ENCODE peak calls at places on chromosomes 7 and 10, in ten cellular contexts. One of them, this sample, is unnamed.

GRCh38 chr7:101126651-101127459 is at the start of gene SERPINE1:
- DNase-seq in lung: peak; percentile 80
- DNase-seq in skeletal muscle cell: peak; percentile 100
- DNase-seq in effector memory CD4-positive, alpha-beta T cell: peak; percentile 29
- DNase-seq in breast epithelium: peak; percentile 86
- DNase-seq in GM12892: peak; percentile 62
- DNase-seq in glomerular endothelial cell: peak; percentile 92
- DNase-seq in nephron progenitor cell: peak; percentile 60
- DNase-seq in ELR: peak; percentile 98
- DNase-seq in NCI-H510A treated with DMSO at 0.1 percent for 48 hours: no peak
- DNase-seq in this sample: peak; percentile 97

GRCh38 chr10:117355064-117355463 is 20.2 kb downstream of the PDZD8 start:
- DNase-seq in GM12892: no peak
- DNase-seq in lung: no peak
- DNase-seq in nephron progenitor cell: no peak
- DNase-seq in ELR: no peak
- DNase-seq in skeletal muscle cell: no peak
- DNase-seq in glomerular endothelial cell: no peak
- DNase-seq in NCI-H510A treated with DMSO at 0.1 percent for 48 hours: no peak
- DNase-seq in effector memory CD4-positive, alpha-beta T cell: no peak
- DNase-seq in breast epithelium: no peak
- DNase-seq in this sample: no peak

GRCh38 chr10:121325490-121326231 is 272.6 kb downstream of the FGFR2 start:
- DNase-seq in NCI-H510A treated with DMSO at 0.1 percent for 48 hours: no peak
- DNase-seq in lung: no peak
- DNase-seq in breast epithelium: no peak
- DNase-seq in glomerular endothelial cell: no peak
- DNase-seq in nephron progenitor cell: no peak
- DNase-seq in GM12892: no peak
- DNase-seq in skeletal muscle cell: no peak
- DNase-seq in ELR: peak; percentile 2
- DNase-seq in effector memory CD4-positive, alpha-beta T cell: no peak
- DNase-seq in this sample: no peak

GRCh38 chr7:132636581-132636980 is 60.3 kb upstream of the PLXNA4 start:
- DNase-seq in ELR: no peak
- DNase-seq in NCI-H510A treated with DMSO at 0.1 percent for 48 hours: no peak
- DNase-seq in effector memory CD4-positive, alpha-beta T cell: no peak
- DNase-seq in skeletal muscle cell: no peak
- DNase-seq in breast epithelium: no peak
- DNase-seq in lung: no peak
- DNase-seq in nephron progenitor cell: no peak
- DNase-seq in GM12892: no peak
- DNase-seq in glomerular endothelial cell: no peak
- DNase-seq in this sample: no peak

GRCh38 chr7:2576742-2577491 is 18.1 kb downstream of the IQCE start:
- DNase-seq in breast epithelium: no peak
- DNase-seq in GM12892: no peak
- DNase-seq in glomerular endothelial cell: no peak
- DNase-seq in nephron progenitor cell: no peak
- DNase-seq in skeletal muscle cell: no peak
- DNase-seq in effector memory CD4-positive, alpha-beta T cell: no peak
- DNase-seq in NCI-H510A treated with DMSO at 0.1 percent for 48 hours: no peak
- DNase-seq in lung: no peak
- DNase-seq in ELR: no peak
- DNase-seq in this sample: no peak

GRCh38 chr7:154928136-154929005 is 74.6 kb downstream of the PAXIP1 start:
- DNase-seq in lung: no peak
- DNase-seq in nephron progenitor cell: no peak
- DNase-seq in NCI-H510A treated with DMSO at 0.1 percent for 48 hours: peak; percentile 86
- DNase-seq in glomerular endothelial cell: peak; percentile 99
- DNase-seq in GM12892: peak; percentile 41
- DNase-seq in ELR: peak; percentile 85
- DNase-seq in skeletal muscle cell: peak; percentile 77
- DNase-seq in breast epithelium: peak; percentile 48
- DNase-seq in effector memory CD4-positive, alpha-beta T cell: no peak
- DNase-seq in this sample: no peak

GRCh38 chr10:58952162-58952561 is 224.3 kb upstream of the PHYHIPL start:
- DNase-seq in ELR: no peak
- DNase-seq in glomerular endothelial cell: no peak
- DNase-seq in lung: no peak
- DNase-seq in nephron progenitor cell: no peak
- DNase-seq in NCI-H510A treated with DMSO at 0.1 percent for 48 hours: no peak
- DNase-seq in breast epithelium: no peak
- DNase-seq in skeletal muscle cell: no peak
- DNase-seq in GM12892: no peak
- DNase-seq in effector memory CD4-positive, alpha-beta T cell: no peak
- DNase-seq in this sample: no peak

GRCh38 chr10:72503241-72503640 is 122.6 kb downstream of the MICU1 start:
- DNase-seq in ELR: peak; percentile 52
- DNase-seq in lung: no peak
- DNase-seq in breast epithelium: no peak
- DNase-seq in skeletal muscle cell: peak; percentile 60
- DNase-seq in GM12892: no peak
- DNase-seq in nephron progenitor cell: no peak
- DNase-seq in effector memory CD4-positive, alpha-beta T cell: no peak
- DNase-seq in NCI-H510A treated with DMSO at 0.1 percent for 48 hours: no peak
- DNase-seq in glomerular endothelial cell: no peak
- DNase-seq in this sample: no peak

GRCh38 chr7:129907122-129907741 is 45.5 kb downstream of the UBE2H start:
- DNase-seq in breast epithelium: no peak
- DNase-seq in GM12892: no peak
- DNase-seq in ELR: no peak
- DNase-seq in glomerular endothelial cell: no peak
- DNase-seq in lung: no peak
- DNase-seq in NCI-H510A treated with DMSO at 0.1 percent for 48 hours: no peak
- DNase-seq in skeletal muscle cell: no peak
- DNase-seq in nephron progenitor cell: no peak
- DNase-seq in effector memory CD4-positive, alpha-beta T cell: no peak
- DNase-seq in this sample: no peak

GRCh38 chr10:137031-137430 is 1.8 kb downstream of the ZMYND11 start:
- DNase-seq in skeletal muscle cell: no peak
- DNase-seq in lung: no peak
- DNase-seq in ELR: peak; percentile 67
- DNase-seq in nephron progenitor cell: peak; percentile 21
- DNase-seq in effector memory CD4-positive, alpha-beta T cell: no peak
- DNase-seq in GM12892: peak; percentile 29
- DNase-seq in NCI-H510A treated with DMSO at 0.1 percent for 48 hours: peak; percentile 2
- DNase-seq in glomerular endothelial cell: no peak
- DNase-seq in breast epithelium: no peak
- DNase-seq in this sample: no peak

GRCh38 chr10:78520737-78521430 is 487.2 kb downstream of the RPS24 start:
- DNase-seq in glomerular endothelial cell: no peak
- DNase-seq in breast epithelium: no peak
- DNase-seq in nephron progenitor cell: no peak
- DNase-seq in effector memory CD4-positive, alpha-beta T cell: no peak
- DNase-seq in skeletal muscle cell: no peak
- DNase-seq in NCI-H510A treated with DMSO at 0.1 percent for 48 hours: peak; percentile 54
- DNase-seq in lung: no peak
- DNase-seq in ELR: peak; percentile 70
- DNase-seq in GM12892: no peak
- DNase-seq in this sample: no peak

GRCh38 chr10:15227611-15228372 is 59.3 kb upstream of the NMT2 start:
- DNase-seq in lung: no peak
- DNase-seq in effector memory CD4-positive, alpha-beta T cell: no peak
- DNase-seq in NCI-H510A treated with DMSO at 0.1 percent for 48 hours: no peak
- DNase-seq in ELR: peak; percentile 45
- DNase-seq in GM12892: no peak
- DNase-seq in glomerular endothelial cell: no peak
- DNase-seq in breast epithelium: no peak
- DNase-seq in nephron progenitor cell: no peak
- DNase-seq in skeletal muscle cell: peak; percentile 4
- DNase-seq in this sample: no peak

GRCh38 chr7:70092314-70093303 is 494.3 kb downstream of the AUTS2 start:
- DNase-seq in ELR: no peak
- DNase-seq in NCI-H510A treated with DMSO at 0.1 percent for 48 hours: no peak
- DNase-seq in lung: no peak
- DNase-seq in glomerular endothelial cell: no peak
- DNase-seq in effector memory CD4-positive, alpha-beta T cell: no peak
- DNase-seq in skeletal muscle cell: peak; percentile 87
- DNase-seq in nephron progenitor cell: no peak
- DNase-seq in breast epithelium: no peak
- DNase-seq in GM12892: no peak
- DNase-seq in this sample: no peak

GRCh38 chr10:45444976-45445898 is 71.2 kb downstream of the ALOX5 start:
- DNase-seq in breast epithelium: no peak
- DNase-seq in GM12892: no peak
- DNase-seq in glomerular endothelial cell: no peak
- DNase-seq in nephron progenitor cell: no peak
- DNase-seq in NCI-H510A treated with DMSO at 0.1 percent for 48 hours: no peak
- DNase-seq in skeletal muscle cell: no peak
- DNase-seq in lung: no peak
- DNase-seq in ELR: no peak
- DNase-seq in effector memory CD4-positive, alpha-beta T cell: no peak
- DNase-seq in this sample: peak; percentile 73

GRCh38 chr7:83648464-83649241 is at the start of gene SEMA3E:
- DNase-seq in effector memory CD4-positive, alpha-beta T cell: no peak
- DNase-seq in lung: no peak
- DNase-seq in nephron progenitor cell: peak; percentile 24
- DNase-seq in ELR: peak; percentile 71
- DNase-seq in glomerular endothelial cell: peak; percentile 9
- DNase-seq in GM12892: no peak
- DNase-seq in skeletal muscle cell: peak; percentile 17
- DNase-seq in NCI-H510A treated with DMSO at 0.1 percent for 48 hours: peak; percentile 29
- DNase-seq in breast epithelium: peak; percentile 37
- DNase-seq in this sample: peak; percentile 41

GRCh38 chr7:51645298-51645697 is 328.7 kb upstream of the COBL start:
- DNase-seq in GM12892: no peak
- DNase-seq in NCI-H510A treated with DMSO at 0.1 percent for 48 hours: no peak
- DNase-seq in nephron progenitor cell: peak; percentile 6
- DNase-seq in lung: no peak
- DNase-seq in skeletal muscle cell: no peak
- DNase-seq in breast epithelium: no peak
- DNase-seq in effector memory CD4-positive, alpha-beta T cell: no peak
- DNase-seq in glomerular endothelial cell: no peak
- DNase-seq in ELR: no peak
- DNase-seq in this sample: no peak

GRCh38 chr7:20929199-20929598 is 142.5 kb upstream of the SP8 start:
- DNase-seq in effector memory CD4-positive, alpha-beta T cell: no peak
- DNase-seq in nephron progenitor cell: no peak
- DNase-seq in GM12892: no peak
- DNase-seq in glomerular endothelial cell: no peak
- DNase-seq in breast epithelium: no peak
- DNase-seq in ELR: no peak
- DNase-seq in lung: no peak
- DNase-seq in skeletal muscle cell: no peak
- DNase-seq in NCI-H510A treated with DMSO at 0.1 percent for 48 hours: no peak
- DNase-seq in this sample: no peak

GRCh38 chr7:154591544-154591943 is 411.4 kb downstream of the PAXIP1 start:
- DNase-seq in breast epithelium: no peak
- DNase-seq in lung: peak; percentile 27
- DNase-seq in glomerular endothelial cell: no peak
- DNase-seq in skeletal muscle cell: no peak
- DNase-seq in GM12892: no peak
- DNase-seq in effector memory CD4-positive, alpha-beta T cell: no peak
- DNase-seq in ELR: no peak
- DNase-seq in nephron progenitor cell: no peak
- DNase-seq in NCI-H510A treated with DMSO at 0.1 percent for 48 hours: no peak
- DNase-seq in this sample: no peak

GRCh38 chr10:76309744-76310441 is 878.5 kb downstream of the LRMDA start:
- DNase-seq in NCI-H510A treated with DMSO at 0.1 percent for 48 hours: no peak
- DNase-seq in GM12892: no peak
- DNase-seq in effector memory CD4-positive, alpha-beta T cell: no peak
- DNase-seq in skeletal muscle cell: no peak
- DNase-seq in ELR: no peak
- DNase-seq in lung: no peak
- DNase-seq in breast epithelium: no peak
- DNase-seq in glomerular endothelial cell: no peak
- DNase-seq in nephron progenitor cell: no peak
- DNase-seq in this sample: no peak

GRCh38 chr10:113993489-113993932 is 50.2 kb upstream of the ADRB1 start:
- DNase-seq in GM12892: no peak
- DNase-seq in nephron progenitor cell: no peak
- DNase-seq in glomerular endothelial cell: no peak
- DNase-seq in breast epithelium: no peak
- DNase-seq in lung: no peak
- DNase-seq in NCI-H510A treated with DMSO at 0.1 percent for 48 hours: no peak
- DNase-seq in skeletal muscle cell: no peak
- DNase-seq in ELR: no peak
- DNase-seq in effector memory CD4-positive, alpha-beta T cell: no peak
- DNase-seq in this sample: peak; percentile 82

GRCh38 chr7:151432658-151433521 is 7.1 kb downstream of the CRYGN start:
- DNase-seq in breast epithelium: no peak
- DNase-seq in skeletal muscle cell: no peak
- DNase-seq in ELR: no peak
- DNase-seq in nephron progenitor cell: no peak
- DNase-seq in NCI-H510A treated with DMSO at 0.1 percent for 48 hours: no peak
- DNase-seq in GM12892: peak; percentile 76
- DNase-seq in effector memory CD4-positive, alpha-beta T cell: no peak
- DNase-seq in lung: no peak
- DNase-seq in glomerular endothelial cell: no peak
- DNase-seq in this sample: peak; percentile 64

GRCh38 chr10:1549591-1550290 is 187.6 kb downstream of the ADARB2 start:
- DNase-seq in ELR: no peak
- DNase-seq in skeletal muscle cell: no peak
- DNase-seq in breast epithelium: no peak
- DNase-seq in lung: no peak
- DNase-seq in glomerular endothelial cell: no peak
- DNase-seq in effector memory CD4-positive, alpha-beta T cell: no peak
- DNase-seq in nephron progenitor cell: no peak
- DNase-seq in GM12892: no peak
- DNase-seq in NCI-H510A treated with DMSO at 0.1 percent for 48 hours: peak; percentile 63
- DNase-seq in this sample: peak; percentile 55

GRCh38 chr10:19815478-19816419 is 483 bp upstream of the PLXDC2 start:
- DNase-seq in breast epithelium: peak; percentile 77
- DNase-seq in lung: peak; percentile 69
- DNase-seq in NCI-H510A treated with DMSO at 0.1 percent for 48 hours: peak; percentile 17
- DNase-seq in effector memory CD4-positive, alpha-beta T cell: no peak
- DNase-seq in skeletal muscle cell: no peak
- DNase-seq in ELR: no peak
- DNase-seq in GM12892: no peak
- DNase-seq in nephron progenitor cell: peak; percentile 79
- DNase-seq in glomerular endothelial cell: no peak
- DNase-seq in this sample: peak; percentile 95

GRCh38 chr7:140876519-140877248 is 48.0 kb downstream of the BRAF start:
- DNase-seq in nephron progenitor cell: no peak
- DNase-seq in breast epithelium: no peak
- DNase-seq in ELR: peak; percentile 76
- DNase-seq in skeletal muscle cell: peak; percentile 33
- DNase-seq in NCI-H510A treated with DMSO at 0.1 percent for 48 hours: no peak
- DNase-seq in lung: no peak
- DNase-seq in glomerular endothelial cell: peak; percentile 20
- DNase-seq in effector memory CD4-positive, alpha-beta T cell: no peak
- DNase-seq in GM12892: no peak
- DNase-seq in this sample: no peak

GRCh38 chr10:103969436-103969835 is 2.5 kb downstream of the SLK start:
- DNase-seq in skeletal muscle cell: no peak
- DNase-seq in breast epithelium: no peak
- DNase-seq in effector memory CD4-positive, alpha-beta T cell: no peak
- DNase-seq in ELR: peak; percentile 13
- DNase-seq in NCI-H510A treated with DMSO at 0.1 percent for 48 hours: peak; percentile 25
- DNase-seq in nephron progenitor cell: no peak
- DNase-seq in GM12892: no peak
- DNase-seq in lung: no peak
- DNase-seq in glomerular endothelial cell: no peak
- DNase-seq in this sample: no peak

GRCh38 chr10:21336476-21337170 is 188.9 kb downstream of the SKIDA1 start:
- DNase-seq in lung: peak; percentile 68
- DNase-seq in glomerular endothelial cell: peak; percentile 94
- DNase-seq in breast epithelium: peak; percentile 81
- DNase-seq in effector memory CD4-positive, alpha-beta T cell: no peak
- DNase-seq in GM12892: no peak
- DNase-seq in ELR: peak; percentile 99
- DNase-seq in nephron progenitor cell: no peak
- DNase-seq in NCI-H510A treated with DMSO at 0.1 percent for 48 hours: no peak
- DNase-seq in skeletal muscle cell: peak; percentile 85
- DNase-seq in this sample: peak; percentile 83

GRCh38 chr10:69766161-69766910 is 35.4 kb upstream of the COL13A1 start:
- DNase-seq in lung: no peak
- DNase-seq in ELR: no peak
- DNase-seq in effector memory CD4-positive, alpha-beta T cell: no peak
- DNase-seq in glomerular endothelial cell: no peak
- DNase-seq in skeletal muscle cell: no peak
- DNase-seq in GM12892: no peak
- DNase-seq in nephron progenitor cell: no peak
- DNase-seq in NCI-H510A treated with DMSO at 0.1 percent for 48 hours: no peak
- DNase-seq in breast epithelium: no peak
- DNase-seq in this sample: peak; percentile 41

GRCh38 chr7:55019691-55020480 is 1.1 kb downstream of the EGFR start:
- DNase-seq in skeletal muscle cell: no peak
- DNase-seq in ELR: peak; percentile 67
- DNase-seq in glomerular endothelial cell: no peak
- DNase-seq in GM12892: no peak
- DNase-seq in NCI-H510A treated with DMSO at 0.1 percent for 48 hours: peak; percentile 32
- DNase-seq in breast epithelium: peak; percentile 43
- DNase-seq in nephron progenitor cell: peak; percentile 44
- DNase-seq in effector memory CD4-positive, alpha-beta T cell: no peak
- DNase-seq in lung: no peak
- DNase-seq in this sample: peak; percentile 82

This sample was measured in posterior vena cava.